ENCODE peak calls at places on chromosomes 12 and 14, in four cellular contexts. W is upper lobe of right lung, F is cardiac muscle cell, O is lower lobe of right lung. A is an unnamed sample. For H3K27me3, the result is how much of the 10 kb centered on the place peaks cover.

GRCh38 chr12:33180921-33181320 is 258.7 kb downstream of the SYT10 start:
- DNase-seq in W (no peak), F (no peak), O (no peak), A (no peak)

GRCh38 chr12:42705863-42706262 is 116.3 kb upstream of the PRICKLE1 start:
- DNase-seq in W (no peak), F (no peak), O (peak), A (no peak)

GRCh38 chr12:21962236-21962635 is 21.0 kb upstream of the ABCC9 start:
- DNase-seq in W (no peak), F (no peak), O (no peak), A (no peak)

GRCh38 chr12:26346748-26347147 is 151.4 kb downstream of the SSPN start:
- DNase-seq in W (no peak), F (no peak), O (no peak), A (no peak)

GRCh38 chr12:104197264-104197663 is 18.3 kb upstream of the TXNRD1 start:
- DNase-seq in W (no peak), F (no peak), O (no peak), A (no peak)

GRCh38 chr12:113846275-113846674 is 119.8 kb downstream of the RBM19 start:
- DNase-seq in W (no peak), F (no peak), O (no peak), A (no peak)

GRCh38 chr12:102917026-102917787 is at the start of gene PAH:
- DNase-seq in W (peak), F (peak), O (peak), A (no peak)

GRCh38 chr12:4307593-4308333 is 13.2 kb upstream of the TIGAR start:
- DNase-seq in W (peak), F (peak), O (peak), A (no peak)

GRCh38 chr14:95307402-95308041 is 12.2 kb downstream of the CLMN start:
- DNase-seq in W (peak), F (peak), O (peak), A (no peak)

GRCh38 chr12:24759155-24759554 is 189.7 kb downstream of the BCAT1 start:
- DNase-seq in W (no peak), F (no peak), O (no peak), A (no peak)

GRCh38 chr14:53670701-53671100 is 285.9 kb downstream of the BMP4 start:
- DNase-seq in W (no peak), F (no peak), O (no peak), A (no peak)

GRCh38 chr12:57202321-57202720 is 14.3 kb upstream of the NXPH4 start:
- DNase-seq in W (no peak), F (no peak), O (no peak), A (no peak)

GRCh38 chr12:15005064-15005463 is 32.2 kb downstream of the PDE6H start:
- DNase-seq in W (no peak), F (no peak), O (no peak), A (no peak)

GRCh38 chr14:64137657-64138290 is 156.4 kb downstream of the ESR2 start:
- DNase-seq in W (no peak), F (peak), O (no peak), A (no peak)

GRCh38 chr14:47675489-47676300 is at the start of gene MDGA2:
- DNase-seq in W (peak), F (peak), O (no peak), A (no peak)

GRCh38 chr14:34199585-34199984 is 248.7 kb upstream of the EGLN3 start:
- DNase-seq in W (no peak), F (no peak), O (no peak), A (no peak)

GRCh38 chr14:95140060-95140858 is 17.1 kb downstream of the DICER1 start:
- DNase-seq in W (no peak), F (no peak), O (no peak), A (no peak)

GRCh38 chr12:66304296-66304915 is 2.1 kb downstream of the HELB start:
- DNase-seq in W (no peak), F (no peak), O (no peak), A (no peak)

GRCh38 chr14:33254876-33255275 is 316.2 kb downstream of the NPAS3 start:
- DNase-seq in W (no peak), F (no peak), O (no peak), A (no peak)

GRCh38 chr12:108731105-108731865 is at the start of gene CORO1C:
- DNase-seq in W (peak), F (peak), O (peak), A (peak)

GRCh38 chr12:108731866-108732461 is 646 bp upstream of the CORO1C start:
- DNase-seq in W (peak), F (peak), O (peak), A (peak)

GRCh38 chr12:108732489-108732888 is 1.2 kb upstream of the CORO1C start:
- DNase-seq in W (no peak), F (no peak), O (no peak), A (no peak)

GRCh38 chr12:108734200-108734906 is 3.0 kb upstream of the CORO1C start:
- DNase-seq in W (no peak), F (no peak), O (no peak), A (no peak)

GRCh38 chr12:108733132-108733531 is 1.8 kb upstream of the CORO1C start:
- DNase-seq in W (no peak), F (no peak), O (no peak), A (no peak)
- H3K27ac ChIP-seq in W (no peak), F (no peak), O (peak), A (no peak)

DNA sequence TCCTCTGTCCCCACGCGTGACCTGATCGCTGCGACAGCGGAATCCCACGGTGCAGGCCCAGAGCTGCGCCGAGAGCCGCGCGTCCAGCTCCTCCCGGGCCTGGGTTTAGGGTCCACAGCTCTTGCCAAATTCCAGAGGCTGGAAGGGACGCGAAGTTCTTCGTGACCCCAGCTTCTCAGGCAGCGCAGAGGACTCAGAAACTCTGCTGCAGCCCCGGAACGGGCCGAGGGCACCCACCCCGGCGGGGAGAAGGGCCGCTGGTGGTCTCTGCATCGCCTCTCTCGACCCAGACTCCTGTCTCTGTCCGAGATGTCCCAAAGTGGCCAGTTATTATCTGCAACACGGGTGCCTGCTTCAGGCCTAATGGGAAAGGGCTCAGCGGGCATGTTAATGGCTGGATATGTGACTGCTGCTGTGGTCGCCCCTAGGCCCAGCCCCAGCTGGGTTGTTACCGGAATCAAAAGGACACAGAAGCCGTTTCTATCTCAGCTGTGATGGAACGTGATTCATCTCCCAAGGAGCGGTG is 236.4 kb downstream of the VRK1 start:
- DNase-seq in W (no peak), F (no peak), O (no peak), A (no peak)
- TF ChIP-seq CTCF in W (no peak), F (no peak), O (no peak), A (no peak)

DNA sequence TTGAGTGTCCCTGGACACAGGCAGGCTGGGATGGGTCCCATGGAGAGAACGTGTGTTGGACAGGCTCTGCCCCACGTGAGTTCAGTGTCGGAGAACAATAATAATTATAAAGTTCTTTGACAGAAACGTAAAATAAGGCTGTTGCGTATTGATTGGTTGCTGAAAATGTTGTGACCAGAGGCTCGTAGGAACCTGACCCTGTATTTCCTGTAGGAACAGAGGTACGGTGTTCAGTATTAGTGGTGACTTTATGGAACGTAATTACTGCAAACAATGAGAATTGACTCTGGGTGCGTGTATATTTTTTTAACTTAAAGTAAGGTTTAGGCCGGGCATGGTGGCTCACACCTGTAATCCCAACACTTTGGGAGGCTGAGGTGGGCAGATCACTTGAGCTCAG is 7.8 kb downstream of the MTA1 start:
- DNase-seq in W (no peak), F (no peak), O (no peak), A (no peak)
- H3K27me3 ChIP-seq in W (under half), F (under half), O (under half), A (under half)

GRCh38 chr14:59333235-59333634 is 131.9 kb downstream of the GPR135 start:
- DNase-seq in W (no peak), F (peak), O (no peak), A (no peak)

GRCh38 chr14:59332727-59333126 is 132.5 kb downstream of the GPR135 start:
- DNase-seq in W (no peak), F (no peak), O (no peak), A (no peak)

GRCh38 chr14:59333668-59334067 is 131.5 kb downstream of the GPR135 start:
- DNase-seq in W (no peak), F (peak), O (no peak), A (no peak)

GRCh38 chr14:59330455-59330854 is 134.7 kb downstream of the GPR135 start:
- DNase-seq in W (no peak), F (no peak), O (peak), A (no peak)

DNA sequence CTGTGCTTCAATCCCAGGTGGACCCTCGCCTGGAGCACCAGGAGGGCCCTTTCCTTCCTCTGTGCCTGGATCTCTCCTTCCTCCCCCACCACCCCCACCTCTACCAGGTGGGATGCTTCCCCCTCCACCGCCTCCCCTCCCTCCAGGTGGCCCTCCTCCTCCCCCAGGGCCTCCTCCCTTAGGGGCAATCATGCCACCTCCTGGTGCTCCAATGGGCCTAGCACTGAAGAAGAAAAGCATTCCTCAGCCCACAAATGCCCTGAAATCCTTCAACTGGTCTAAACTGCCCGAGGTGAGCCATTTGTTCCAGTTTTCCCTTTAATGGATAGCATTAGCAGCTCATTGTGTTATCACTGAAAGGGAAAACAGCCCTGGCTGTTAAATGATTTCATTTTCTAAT is 134.0 kb downstream of the GPR135 start:
- DNase-seq in W (no peak), F (no peak), O (no peak), A (no peak)
- H3K27ac ChIP-seq in W (peak), F (no peak), O (peak), A (no peak)

GRCh38 chr14:74495356-74495755 is 1.8 kb downstream of the ISCA2 start:
- DNase-seq in W (no peak), F (no peak), O (no peak), A (no peak)

GRCh38 chr14:74492413-74493342 is at the start of gene NPC2:
- DNase-seq in W (no peak), F (no peak), O (no peak), A (no peak)

GRCh38 chr14:74493343-74494261 is at the start of gene ISCA2:
- DNase-seq in W (peak), F (peak), O (peak), A (peak)

GRCh38 chr14:74488788-74489397 is 4.2 kb downstream of the NPC2 start:
- DNase-seq in W (no peak), F (no peak), O (no peak), A (no peak)

GRCh38 chr14:74491952-74492351 is 1.2 kb downstream of the NPC2 start:
- DNase-seq in W (no peak), F (peak), O (no peak), A (no peak)
- TF ChIP-seq CTCF in W (peak), F (peak), O (peak), A (no peak)

GRCh38 chr12:68790081-68790951 is 17.7 kb upstream of the MDM2 start:
- DNase-seq in W (no peak), F (no peak), O (no peak), A (no peak)
- H3K27me3 ChIP-seq in W (under half), F (under half), O (under half), A (under half)

GRCh38 chr14:23926543-23926942 is 27.0 kb upstream of the DHRS4 start:
- DNase-seq in W (no peak), F (no peak), O (no peak), A (no peak)
- H3K27ac ChIP-seq in W (no peak), F (no peak), O (no peak), A (no peak)

GRCh38 chr12:1533602-1534304 is 60.6 kb downstream of the FBXL14 start:
- DNase-seq in W (peak), F (peak), O (no peak), A (peak)

GRCh38 chr12:1532367-1532752 is 62.0 kb downstream of the FBXL14 start:
- DNase-seq in W (no peak), F (no peak), O (no peak), A (no peak)

GRCh38 chr12:1532796-1533195 is 61.6 kb downstream of the FBXL14 start:
- DNase-seq in W (no peak), F (no peak), O (no peak), A (no peak)

GRCh38 chr12:1531654-1532366 is 62.6 kb downstream of the FBXL14 start:
- DNase-seq in W (peak), F (peak), O (no peak), A (no peak)

DNA sequence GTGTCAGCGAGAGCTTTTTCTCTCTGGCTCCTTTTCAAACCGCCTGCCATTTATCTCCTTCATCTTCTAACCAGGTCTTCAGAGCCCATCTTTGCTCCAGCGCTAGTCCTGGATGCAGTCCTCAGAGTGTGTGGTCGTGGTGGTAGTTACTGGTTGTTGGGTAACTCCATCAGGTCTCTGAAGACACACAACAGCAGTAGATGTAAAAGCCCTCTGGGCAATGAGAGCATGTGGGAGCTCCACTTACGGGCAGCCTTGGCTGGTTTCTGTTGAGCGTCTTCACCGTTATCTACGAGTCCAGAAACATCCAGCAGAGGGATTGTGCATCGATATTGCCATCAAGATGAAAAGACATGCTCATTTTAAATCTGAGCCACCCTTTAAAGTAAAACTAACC is 61.2 kb downstream of the FBXL14 start:
- DNase-seq in W (no peak), F (no peak), O (no peak), A (no peak)
- TF ChIP-seq CTCF in W (no peak), F (no peak), O (no peak), A (no peak)

DNA sequence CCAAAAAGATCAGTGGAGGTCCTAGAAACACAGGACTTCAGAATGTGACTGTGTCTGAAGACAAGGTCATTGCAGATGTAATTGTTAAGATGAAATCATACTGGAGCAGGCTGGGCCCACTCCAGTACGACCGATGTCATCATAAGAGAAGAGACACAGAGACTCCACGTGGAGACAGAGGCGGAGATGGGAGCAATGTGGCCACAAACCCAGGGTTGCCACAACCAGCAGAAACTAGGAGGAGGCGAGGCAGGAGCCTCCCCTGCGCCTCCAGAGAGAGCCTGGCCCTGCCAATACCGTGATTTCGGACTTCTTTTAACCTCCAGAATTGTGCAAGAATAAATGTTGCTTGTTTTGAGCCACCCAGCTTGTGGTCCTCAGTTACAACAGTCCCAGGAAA is 25.7 kb upstream of the FZD10 start:
- DNase-seq in W (no peak), F (no peak), O (no peak), A (no peak)
- H3K27me3 ChIP-seq in W (under half), F (half or more), O (under half), A (under half)

GRCh38 chr12:128986957-128987356 is 133.7 kb downstream of the GLT1D1 start:
- DNase-seq in W (no peak), F (no peak), O (no peak), A (no peak)

GRCh38 chr12:128982933-128983332 is 129.7 kb downstream of the GLT1D1 start:
- DNase-seq in W (no peak), F (no peak), O (no peak), A (no peak)

GRCh38 chr12:128980623-128981022 is 127.3 kb downstream of the GLT1D1 start:
- DNase-seq in W (no peak), F (no peak), O (no peak), A (no peak)

GRCh38 chr12:128983371-128983770 is 130.1 kb downstream of the GLT1D1 start:
- DNase-seq in W (no peak), F (no peak), O (no peak), A (no peak)

DNA sequence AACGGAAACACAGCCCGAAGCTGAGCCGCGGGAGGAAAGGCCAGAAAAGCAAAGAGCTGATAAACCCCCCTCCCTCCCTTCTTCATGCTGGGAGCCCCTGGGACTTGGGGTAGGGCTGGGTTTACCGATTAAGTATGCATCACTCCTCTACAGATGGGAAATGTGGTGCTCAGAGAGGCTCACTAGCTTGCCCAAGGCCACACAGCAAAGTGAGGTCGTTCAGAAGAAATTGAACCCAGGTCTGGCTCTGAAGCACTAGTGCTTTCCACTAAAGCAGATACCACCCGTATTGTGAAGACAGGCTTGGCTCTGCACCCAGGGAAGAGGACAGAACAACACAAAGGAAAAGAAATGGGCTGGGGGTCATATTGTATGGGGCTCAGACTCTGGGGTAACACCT is 128.9 kb downstream of the GLT1D1 start:
- DNase-seq in W (no peak), F (no peak), O (no peak), A (no peak)
- H3K27ac ChIP-seq in W (no peak), F (no peak), O (no peak), A (no peak)

A was measured in CD4-positive, alpha-beta T cell.